ENCODE peak calls at places on chromosomes 12 and 14, in five cellular contexts. Q is heart right ventricle, O is PC-3, U is hepatocyte, W is heart left ventricle. E is an unnamed sample.

GRCh38 chr14:55104051-55104954 is 24.7 kb upstream of the LGALS3 start:
- DNase-seq in Q (no peak), O (no peak), U (no peak), W (no peak), E (no peak)

GRCh38 chr12:110931315-110931728 is 10.9 kb upstream of the MYL2 start:
- DNase-seq in Q (peak), O (no peak), U (no peak), W (peak), E (no peak)

GRCh38 chr12:70831538-70831937 is 89.0 kb downstream of the PTPRR start:
- DNase-seq in Q (no peak), O (peak), U (peak), W (no peak), E (no peak)

GRCh38 chr12:24226745-24227350 is 277.4 kb upstream of the SOX5 start:
- DNase-seq in Q (no peak), O (peak), U (peak), W (no peak), E (peak)

GRCh38 chr12:22283508-22283907 is 51.0 kb downstream of the ST8SIA1 start:
- DNase-seq in Q (no peak), O (no peak), U (no peak), W (no peak), E (no peak)

GRCh38 chr12:17528394-17528793 is 561.6 kb downstream of the RERGL start:
- DNase-seq in Q (no peak), O (peak), U (no peak), W (no peak), E (no peak)

GRCh38 chr12:106138279-106138645 is 492 bp downstream of the NUAK1 start:
- DNase-seq in Q (peak), O (peak), U (peak), W (peak), E (no peak)

GRCh38 chr12:6765634-6766581 is at the start of gene PTMS:
- DNase-seq in Q (peak), O (peak), U (peak), W (peak), E (peak)

GRCh38 chr14:89870335-89870734 is 84.2 kb downstream of the EFCAB11 start:
- DNase-seq in Q (no peak), O (peak), U (no peak), W (no peak), E (no peak)

GRCh38 chr14:89673499-89674225 is 256.6 kb upstream of the FOXN3 start:
- DNase-seq in Q (no peak), O (peak), U (peak), W (no peak), E (no peak)

GRCh38 chr12:6752181-6752930 is 585 bp downstream of the MLF2 start:
- DNase-seq in Q (no peak), O (peak), U (peak), W (peak), E (peak)

GRCh38 chr12:28089363-28089762 is 100.9 kb upstream of the CCDC91 start:
- DNase-seq in Q (no peak), O (peak), U (no peak), W (peak), E (no peak)

GRCh38 chr14:54549862-54550261 is 17.1 kb upstream of the SAMD4A start:
- DNase-seq in Q (no peak), O (peak), U (peak), W (no peak), E (no peak)

GRCh38 chr14:68564826-68565760 is 227.8 kb downstream of the ZFP36L1 start:
- DNase-seq in Q (no peak), O (peak), U (no peak), W (no peak), E (no peak)

GRCh38 chr14:68568907-68569545 is 223.8 kb downstream of the ZFP36L1 start:
- DNase-seq in Q (no peak), O (no peak), U (no peak), W (no peak), E (no peak)

GRCh38 chr14:68564236-68564825 is 228.5 kb downstream of the ZFP36L1 start:
- DNase-seq in Q (no peak), O (no peak), U (no peak), W (no peak), E (no peak)

GRCh38 chr14:68563256-68564131 is 229.4 kb downstream of the ZFP36L1 start:
- DNase-seq in Q (no peak), O (peak), U (no peak), W (no peak), E (no peak)

GRCh38 chr14:68566075-68566474 is 226.8 kb downstream of the ZFP36L1 start:
- DNase-seq in Q (no peak), O (peak), U (no peak), W (no peak), E (no peak)
- H3K27ac ChIP-seq in Q (no peak), O (peak), U (peak), W (peak), E (no peak)

DNA sequence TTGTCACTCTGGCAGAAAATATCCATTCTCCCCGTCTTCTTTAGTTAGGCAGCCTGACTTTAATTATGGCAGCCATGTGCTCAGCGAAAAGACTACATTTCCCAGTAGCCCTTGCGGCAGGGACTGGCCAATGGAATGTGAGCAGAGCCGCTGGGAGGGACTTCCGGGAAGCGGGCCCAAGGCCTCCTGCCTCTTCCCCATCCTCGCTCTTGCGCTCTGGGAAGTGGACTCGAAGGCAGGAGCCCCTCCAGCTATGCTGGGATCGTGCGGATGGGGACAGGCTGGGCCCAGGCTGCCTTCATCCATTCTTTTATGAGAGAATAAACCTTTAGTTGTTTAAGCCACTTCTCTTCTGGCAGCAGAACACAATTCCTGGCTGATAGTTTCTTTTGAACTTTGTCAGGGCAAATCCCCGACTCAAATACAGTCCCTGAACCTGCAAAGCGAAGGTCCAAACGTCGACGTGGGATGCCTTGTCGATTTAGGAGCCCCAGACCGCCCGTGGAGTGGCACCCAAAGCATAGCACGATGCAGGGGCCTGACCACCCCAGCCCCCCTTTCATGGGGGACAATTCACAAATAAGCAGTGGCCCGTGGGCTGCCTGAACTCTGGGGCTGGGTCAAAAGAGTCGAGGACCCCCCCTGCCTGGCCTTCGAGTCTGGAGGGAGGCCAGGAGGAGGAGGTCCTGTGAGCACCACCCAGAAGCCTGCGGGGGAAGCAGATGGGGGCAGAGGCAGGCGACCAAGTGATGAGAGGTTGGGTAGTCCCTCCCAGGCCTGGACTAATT is 15.6 kb upstream of the LRTM2 start:
- DNase-seq in Q (peak), O (peak), U (peak), W (peak), E (peak)
- H3K4me3 ChIP-seq in Q (no peak), O (no peak), U (no peak), W (no peak), E (no peak)

GRCh38 chr12:132014092-132014914 is 64.6 kb downstream of the EP400 start:
- DNase-seq in Q (no peak), O (no peak), U (no peak), W (no peak), E (peak)
- H3K27ac ChIP-seq in Q (no peak), O (no peak), U (no peak), W (no peak), E (no peak)

GRCh38 chr12:121503395-121503794 is 77.4 kb downstream of the KDM2B start:
- DNase-seq in Q (no peak), O (no peak), U (no peak), W (no peak), E (no peak)

GRCh38 chr12:121501946-121502345 is 78.9 kb downstream of the KDM2B start:
- DNase-seq in Q (no peak), O (no peak), U (no peak), W (no peak), E (no peak)

GRCh38 chr12:121504505-121504904 is 76.3 kb downstream of the KDM2B start:
- DNase-seq in Q (no peak), O (no peak), U (no peak), W (no peak), E (no peak)

GRCh38 chr12:121495746-121496145 is 85.1 kb downstream of the KDM2B start:
- DNase-seq in Q (no peak), O (no peak), U (no peak), W (no peak), E (no peak)

GRCh38 chr12:121499929-121500793 is 80.7 kb downstream of the KDM2B start:
- DNase-seq in Q (peak), O (peak), U (peak), W (peak), E (peak)
- H3K4me3 ChIP-seq in Q (peak), O (no peak), U (no peak), W (peak), E (peak)

GRCh38 chr12:30846776-30847175 is 79.8 kb upstream of the TSPAN11 start:
- DNase-seq in Q (no peak), O (no peak), U (no peak), W (no peak), E (no peak)

GRCh38 chr12:30847259-30847658 is 79.3 kb upstream of the TSPAN11 start:
- DNase-seq in Q (no peak), O (peak), U (peak), W (no peak), E (no peak)

GRCh38 chr12:30853561-30854133 is 72.9 kb upstream of the TSPAN11 start:
- DNase-seq in Q (no peak), O (no peak), U (no peak), W (no peak), E (no peak)

DNA sequence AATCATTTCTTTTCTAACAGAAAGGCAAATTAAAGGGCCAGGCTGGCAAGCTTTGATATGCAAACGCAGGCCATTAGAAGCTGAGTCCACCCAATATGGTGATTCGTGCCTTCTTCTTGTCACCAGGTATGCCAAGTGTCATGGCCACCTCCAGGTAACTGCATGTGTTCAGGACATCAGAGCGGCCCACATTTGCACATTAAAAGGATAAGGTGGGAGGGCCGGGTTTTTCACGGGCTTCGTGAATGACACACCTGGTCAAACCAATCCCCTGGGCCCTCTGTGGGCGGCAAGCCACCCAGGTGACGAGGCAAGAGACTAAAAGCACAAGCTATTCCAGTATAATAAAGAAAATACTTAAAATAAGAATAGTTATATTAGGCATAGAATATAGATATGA is 75.9 kb upstream of the TSPAN11 start:
- DNase-seq in Q (no peak), O (no peak), U (no peak), W (no peak), E (no peak)
- H3K27ac ChIP-seq in Q (no peak), O (no peak), U (no peak), W (no peak), E (no peak)

GRCh38 chr12:52598966-52599365 is 2.3 kb downstream of the KRT72 start:
- DNase-seq in Q (no peak), O (no peak), U (no peak), W (no peak), E (no peak)
- H3K4me3 ChIP-seq in Q (no peak), O (no peak), U (no peak), W (no peak), E (no peak)

GRCh38 chr14:51846631-51847488 is 13.6 kb upstream of the GNG2 start:
- DNase-seq in Q (peak), O (no peak), U (peak), W (peak), E (no peak)
- H3K27ac ChIP-seq in Q (peak), O (no peak), U (no peak), W (peak), E (no peak)

DNA sequence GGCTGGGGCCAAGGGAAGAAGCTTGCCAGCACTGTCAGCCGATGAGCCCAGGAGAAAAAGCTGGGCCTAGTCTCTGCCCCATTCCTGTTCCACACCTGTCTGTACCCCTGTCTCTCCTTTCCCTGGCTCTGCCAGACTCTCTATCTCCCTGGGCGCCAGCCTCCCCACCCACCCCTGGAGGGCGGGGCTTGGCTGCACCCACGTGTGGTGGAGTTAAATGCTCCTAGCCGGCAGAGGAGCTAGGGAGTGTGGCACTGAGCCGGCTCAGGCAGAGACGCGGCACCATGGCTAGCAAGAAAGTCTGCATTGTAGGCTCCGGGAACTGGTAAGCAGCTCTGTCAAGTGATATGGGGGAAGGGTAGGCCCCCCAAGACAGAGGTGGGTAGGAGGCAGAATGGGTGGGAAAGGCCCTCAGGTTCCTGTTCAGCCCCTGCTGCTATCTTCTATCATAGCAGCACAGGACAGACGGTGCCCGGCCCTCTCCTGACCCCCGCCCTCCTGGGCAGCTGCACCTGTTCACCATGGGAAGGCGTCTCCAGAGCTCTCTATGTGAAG is at the start of gene GPD1:
- DNase-seq in Q (peak), O (peak), U (peak), W (peak), E (peak)
- H3K4me3 ChIP-seq in Q (peak), O (no peak), U (no peak), W (peak), E (no peak)

DNA sequence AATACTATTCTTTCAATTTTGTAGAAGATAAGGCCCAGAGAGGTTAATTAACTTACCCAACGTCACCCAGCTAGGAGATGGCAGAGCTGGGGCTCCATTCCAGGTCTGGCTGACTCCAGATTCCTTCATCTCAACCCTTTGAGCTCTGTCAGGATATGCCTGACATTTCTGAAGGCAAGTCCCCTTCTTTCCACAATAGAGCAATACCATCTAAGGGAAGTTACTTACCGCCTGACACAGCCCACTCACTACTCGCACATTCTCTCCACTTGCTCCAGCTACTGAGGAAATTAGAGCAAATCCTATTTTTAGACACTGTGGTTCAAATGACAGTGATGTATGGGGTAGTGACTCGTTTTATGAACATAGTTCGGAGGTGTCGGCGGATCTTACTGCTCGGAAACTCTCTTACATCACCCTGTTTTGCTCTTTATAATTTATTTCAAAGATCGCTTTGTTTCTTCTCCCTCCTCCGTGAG is 2.1 kb upstream of the WSCD2 start:
- DNase-seq in Q (no peak), O (no peak), U (no peak), W (no peak), E (no peak)
- H3K27ac ChIP-seq in Q (no peak), O (no peak), U (no peak), W (no peak), E (no peak)

GRCh38 chr12:53976823-53977595 is 2.3 kb upstream of the HOTAIR start:
- DNase-seq in Q (no peak), O (no peak), U (no peak), W (no peak), E (no peak)

GRCh38 chr12:53974084-53975018 is at the start of gene HOTAIR:
- DNase-seq in Q (no peak), O (peak), U (peak), W (no peak), E (no peak)

GRCh38 chr12:53975816-53976152 is 1.0 kb upstream of the HOTAIR start:
- DNase-seq in Q (no peak), O (no peak), U (no peak), W (no peak), E (no peak)

GRCh38 chr12:53976172-53976822 is 1.5 kb upstream of the HOTAIR start:
- DNase-seq in Q (no peak), O (no peak), U (no peak), W (no peak), E (no peak)

GRCh38 chr12:53975019-53975815 is 463 bp upstream of the HOTAIR start:
- DNase-seq in Q (no peak), O (no peak), U (no peak), W (no peak), E (no peak)
- H3K4me3 ChIP-seq in Q (peak), O (peak), U (peak), W (peak), E (peak)